ENCODE peak calls at places on chromosome 1, in four cellular contexts. M, Q, K and A are unnamed samples.

GRCh38 chr1:178362784-178363183 is 134.0 kb downstream of the CLEC20A start:
- DNase-seq in M (no peak), Q (peak), K (no peak), A (no peak)

GRCh38 chr1:204001166-204001901 is 71.6 kb upstream of the SOX13 start:
- DNase-seq in M (no peak), Q (no peak), K (no peak), A (no peak)

GRCh38 chr1:16464917-16465625 is 24.5 kb downstream of the NECAP2 start:
- DNase-seq in M (no peak), Q (no peak), K (no peak), A (no peak)

GRCh38 chr1:8651236-8651890 is 166.1 kb downstream of the RERE start:
- DNase-seq in M (no peak), Q (no peak), K (no peak), A (no peak)

GRCh38 chr1:89112871-89113613 is 12.9 kb downstream of the GBP2 start:
- DNase-seq in M (no peak), Q (no peak), K (no peak), A (no peak)

GRCh38 chr1:15760520-15761211 is 2.1 kb downstream of the FBLIM1 start:
- DNase-seq in M (no peak), Q (peak), K (no peak), A (no peak)

GRCh38 chr1:219201656-219202055 is 28.0 kb downstream of the LYPLAL1 start:
- DNase-seq in M (no peak), Q (no peak), K (no peak), A (no peak)

GRCh38 chr1:31795801-31796621 is 19.8 kb downstream of the SPOCD1 start:
- DNase-seq in M (no peak), Q (peak), K (no peak), A (no peak)

GRCh38 chr1:181038399-181038873 is 4.7 kb downstream of the MR1 start:
- DNase-seq in M (peak), Q (peak), K (peak), A (peak)

GRCh38 chr1:24954631-24955030 is 24.6 kb upstream of the RUNX3 start:
- DNase-seq in M (no peak), Q (no peak), K (no peak), A (no peak)

GRCh38 chr1:208079161-208079560 is 165.0 kb downstream of the PLXNA2 start:
- DNase-seq in M (no peak), Q (no peak), K (no peak), A (no peak)

GRCh38 chr1:12615916-12616708 is 1.9 kb downstream of the DHRS3 start:
- DNase-seq in M (peak), Q (peak), K (peak), A (no peak)

GRCh38 chr1:98732985-98733781 is 71.7 kb downstream of the SNX7 start:
- DNase-seq in M (no peak), Q (no peak), K (no peak), A (no peak)

GRCh38 chr1:37306871-37307270 is 167.5 kb upstream of the ZC3H12A start:
- DNase-seq in M (no peak), Q (no peak), K (no peak), A (no peak)

GRCh38 chr1:207995576-207995975 is 84.7 kb upstream of the CD34 start:
- DNase-seq in M (no peak), Q (no peak), K (no peak), A (no peak)

GRCh38 chr1:156458181-156458503 is 42.4 kb downstream of the MEF2D start:
- DNase-seq in M (no peak), Q (peak), K (no peak), A (no peak)

GRCh38 chr1:234722904-234723588 is 113.1 kb upstream of the IRF2BP2 start:
- DNase-seq in M (no peak), Q (peak), K (no peak), A (peak)

GRCh38 chr1:43867946-43868740 is 65.5 kb upstream of the ARTN start:
- DNase-seq in M (no peak), Q (peak), K (no peak), A (no peak)

GRCh38 chr1:198105185-198105584 is 51.6 kb upstream of the NEK7 start:
- DNase-seq in M (peak), Q (no peak), K (no peak), A (no peak)

GRCh38 chr1:177568702-177569101 is 397.9 kb downstream of the BRINP2 start:
- DNase-seq in M (no peak), Q (no peak), K (peak), A (no peak)

GRCh38 chr1:38872401-38873026 is 634 bp downstream of the MYCBP start:
- DNase-seq in M (peak), Q (no peak), K (peak), A (peak)

GRCh38 chr1:22452401-22452963 is 831 bp downstream of the ZBTB40 start:
- DNase-seq in M (peak), Q (peak), K (no peak), A (peak)

GRCh38 chr1:8660455-8660854 is 157.0 kb downstream of the RERE start:
- DNase-seq in M (peak), Q (peak), K (no peak), A (peak)

GRCh38 chr1:168127493-168127892 is 9.2 kb downstream of the GPR161 start:
- DNase-seq in M (no peak), Q (no peak), K (no peak), A (no peak)

GRCh38 chr1:172201572-172201971 is 218.9 kb upstream of the C1orf105 start:
- DNase-seq in M (no peak), Q (no peak), K (no peak), A (no peak)

GRCh38 chr1:40929145-40929544 is 50.4 kb upstream of the CTPS1 start:
- DNase-seq in M (no peak), Q (no peak), K (no peak), A (no peak)

GRCh38 chr1:62852253-62852652 is 68.3 kb downstream of the ATG4C start:
- DNase-seq in M (no peak), Q (no peak), K (no peak), A (no peak)

GRCh38 chr1:152410599-152410998 is 3.5 kb downstream of the CRNN start:
- DNase-seq in M (no peak), Q (no peak), K (no peak), A (no peak)

GRCh38 chr1:231193710-231194340 is 32.0 kb downstream of the TRIM67 start:
- DNase-seq in M (no peak), Q (no peak), K (no peak), A (no peak)

GRCh38 chr1:234782057-234782800 is 172.3 kb upstream of the IRF2BP2 start:
- DNase-seq in M (no peak), Q (no peak), K (peak), A (no peak)

GRCh38 chr1:155070721-155071556 is 7.4 kb downstream of the EFNA4 start:
- DNase-seq in M (peak), Q (peak), K (peak), A (peak)

GRCh38 chr1:30146448-30146847 is 576.9 kb downstream of the MATN1 start:
- DNase-seq in M (no peak), Q (no peak), K (no peak), A (no peak)

GRCh38 chr1:177282976-177283375 is 112.2 kb downstream of the BRINP2 start:
- DNase-seq in M (no peak), Q (no peak), K (no peak), A (no peak)

GRCh38 chr1:9628541-9629444 is 22.7 kb upstream of the PIK3CD start:
- DNase-seq in M (no peak), Q (no peak), K (no peak), A (no peak)

GRCh38 chr1:223887724-223888428 is 42.1 kb upstream of the TP53BP2 start:
- DNase-seq in M (peak), Q (peak), K (peak), A (peak)

GRCh38 chr1:75079535-75080290 is 54.5 kb upstream of the LHX8 start:
- DNase-seq in M (peak), Q (no peak), K (no peak), A (peak)

GRCh38 chr1:231049121-231049979 is 9.3 kb upstream of the FAM89A start:
- DNase-seq in M (no peak), Q (no peak), K (no peak), A (no peak)